ENCODE peak calls at places on chromosomes 7 and 10, in seven cellular contexts. One of them, this sample, is unnamed.

GRCh38 chr10:72509951-72510350 is 115.9 kb downstream of the MICU1 start:
- DNase-seq in lower lobe of right lung: no peak
- DNase-seq in psoas muscle: no peak
- DNase-seq in fibroblast of the aortic adventitia: no peak
- DNase-seq in HL-60: peak; percentile 51
- DNase-seq in left ventricle myocardium inferior: no peak
- DNase-seq in foreskin fibroblast: no peak
- DNase-seq in this sample: no peak

GRCh38 chr10:90204956-90205695 is 503.7 kb downstream of the KIF20B start:
- DNase-seq in lower lobe of right lung: no peak
- DNase-seq in psoas muscle: no peak
- DNase-seq in fibroblast of the aortic adventitia: peak; percentile 37
- DNase-seq in HL-60: no peak
- DNase-seq in left ventricle myocardium inferior: no peak
- DNase-seq in foreskin fibroblast: peak; percentile 70
- DNase-seq in this sample: no peak

GRCh38 chr7:83519240-83519639 is 129.7 kb downstream of the SEMA3E start:
- DNase-seq in lower lobe of right lung: no peak
- DNase-seq in psoas muscle: no peak
- DNase-seq in fibroblast of the aortic adventitia: peak; percentile 9
- DNase-seq in HL-60: no peak
- DNase-seq in left ventricle myocardium inferior: no peak
- DNase-seq in foreskin fibroblast: peak; percentile 7
- DNase-seq in this sample: no peak

GRCh38 chr7:128737867-128738390 is 1.2 kb upstream of the CALU start:
- DNase-seq in lower lobe of right lung: no peak
- DNase-seq in psoas muscle: no peak
- DNase-seq in fibroblast of the aortic adventitia: peak; percentile 59
- DNase-seq in HL-60: no peak
- DNase-seq in left ventricle myocardium inferior: no peak
- DNase-seq in foreskin fibroblast: peak; percentile 75
- DNase-seq in this sample: no peak

GRCh38 chr7:33040803-33041516 is 21.6 kb downstream of the NT5C3A start:
- DNase-seq in lower lobe of right lung: no peak
- DNase-seq in psoas muscle: no peak
- DNase-seq in fibroblast of the aortic adventitia: peak; percentile 61
- DNase-seq in HL-60: peak; percentile 15
- DNase-seq in left ventricle myocardium inferior: no peak
- DNase-seq in foreskin fibroblast: no peak
- DNase-seq in this sample: no peak

GRCh38 chr7:138752568-138753518 is 45.0 kb upstream of the TMEM213 start:
- DNase-seq in lower lobe of right lung: peak; percentile 61
- DNase-seq in psoas muscle: peak; percentile 61
- DNase-seq in fibroblast of the aortic adventitia: no peak
- DNase-seq in HL-60: peak; percentile 21
- DNase-seq in left ventricle myocardium inferior: peak; percentile 14
- DNase-seq in foreskin fibroblast: no peak
- DNase-seq in this sample: no peak

GRCh38 chr7:101901661-101902491 is 84.5 kb downstream of the CUX1 start:
- DNase-seq in lower lobe of right lung: no peak
- DNase-seq in psoas muscle: peak; percentile 67
- DNase-seq in fibroblast of the aortic adventitia: peak; percentile 66
- DNase-seq in HL-60: no peak
- DNase-seq in left ventricle myocardium inferior: no peak
- DNase-seq in foreskin fibroblast: no peak
- DNase-seq in this sample: no peak

GRCh38 chr10:20624642-20625041 is 272.5 kb downstream of the NEBL start:
- DNase-seq in lower lobe of right lung: no peak
- DNase-seq in psoas muscle: peak; percentile 51
- DNase-seq in fibroblast of the aortic adventitia: peak; percentile 45
- DNase-seq in HL-60: no peak
- DNase-seq in left ventricle myocardium inferior: peak; percentile 17
- DNase-seq in foreskin fibroblast: peak; percentile 9
- DNase-seq in this sample: no peak

GRCh38 chr7:54111850-54112249 is 430.3 kb upstream of the VSTM2A start:
- DNase-seq in lower lobe of right lung: no peak
- DNase-seq in psoas muscle: no peak
- DNase-seq in fibroblast of the aortic adventitia: no peak
- DNase-seq in HL-60: no peak
- DNase-seq in left ventricle myocardium inferior: no peak
- DNase-seq in foreskin fibroblast: no peak
- DNase-seq in this sample: no peak

GRCh38 chr10:133422821-133423771 is 1.3 kb downstream of the SPRN start:
- DNase-seq in lower lobe of right lung: peak; percentile 41
- DNase-seq in psoas muscle: no peak
- DNase-seq in fibroblast of the aortic adventitia: no peak
- DNase-seq in HL-60: no peak
- DNase-seq in left ventricle myocardium inferior: no peak
- DNase-seq in foreskin fibroblast: no peak
- DNase-seq in this sample: no peak

GRCh38 chr7:103660455-103661371 is 214.7 kb upstream of the SLC26A5 start:
- DNase-seq in lower lobe of right lung: no peak
- DNase-seq in psoas muscle: no peak
- DNase-seq in fibroblast of the aortic adventitia: no peak
- DNase-seq in HL-60: no peak
- DNase-seq in left ventricle myocardium inferior: no peak
- DNase-seq in foreskin fibroblast: peak; percentile 10
- DNase-seq in this sample: no peak

GRCh38 chr7:154427527-154427926 is 375.3 kb downstream of the DPP6 start:
- DNase-seq in lower lobe of right lung: no peak
- DNase-seq in psoas muscle: no peak
- DNase-seq in fibroblast of the aortic adventitia: no peak
- DNase-seq in HL-60: no peak
- DNase-seq in left ventricle myocardium inferior: no peak
- DNase-seq in foreskin fibroblast: no peak
- DNase-seq in this sample: no peak

GRCh38 chr7:133646493-133647154 is 393.7 kb downstream of the EXOC4 start:
- DNase-seq in lower lobe of right lung: no peak
- DNase-seq in psoas muscle: no peak
- DNase-seq in fibroblast of the aortic adventitia: no peak
- DNase-seq in HL-60: no peak
- DNase-seq in left ventricle myocardium inferior: no peak
- DNase-seq in foreskin fibroblast: no peak
- DNase-seq in this sample: no peak

GRCh38 chr10:117927334-117927733 is 119.4 kb downstream of the RAB11FIP2 start:
- DNase-seq in lower lobe of right lung: no peak
- DNase-seq in psoas muscle: no peak
- DNase-seq in fibroblast of the aortic adventitia: no peak
- DNase-seq in HL-60: no peak
- DNase-seq in left ventricle myocardium inferior: no peak
- DNase-seq in foreskin fibroblast: no peak
- DNase-seq in this sample: no peak

GRCh38 chr10:88975377-88975720 is 15.2 kb upstream of the FAS start:
- DNase-seq in lower lobe of right lung: no peak
- DNase-seq in psoas muscle: no peak
- DNase-seq in fibroblast of the aortic adventitia: no peak
- DNase-seq in HL-60: no peak
- DNase-seq in left ventricle myocardium inferior: no peak
- DNase-seq in foreskin fibroblast: no peak
- DNase-seq in this sample: no peak

GRCh38 chr7:101858437-101859385 is 41.3 kb downstream of the CUX1 start:
- DNase-seq in lower lobe of right lung: no peak
- DNase-seq in psoas muscle: no peak
- DNase-seq in fibroblast of the aortic adventitia: no peak
- DNase-seq in HL-60: no peak
- DNase-seq in left ventricle myocardium inferior: no peak
- DNase-seq in foreskin fibroblast: no peak
- DNase-seq in this sample: no peak

GRCh38 chr10:119293368-119293767 is 86.0 kb downstream of the GRK5 start:
- DNase-seq in lower lobe of right lung: no peak
- DNase-seq in psoas muscle: no peak
- DNase-seq in fibroblast of the aortic adventitia: no peak
- DNase-seq in HL-60: no peak
- DNase-seq in left ventricle myocardium inferior: no peak
- DNase-seq in foreskin fibroblast: no peak
- DNase-seq in this sample: no peak

GRCh38 chr7:138125598-138126111 is 49.4 kb downstream of the AKR1D1 start:
- DNase-seq in lower lobe of right lung: no peak
- DNase-seq in psoas muscle: no peak
- DNase-seq in fibroblast of the aortic adventitia: no peak
- DNase-seq in HL-60: no peak
- DNase-seq in left ventricle myocardium inferior: no peak
- DNase-seq in foreskin fibroblast: peak; percentile 1
- DNase-seq in this sample: no peak

GRCh38 chr7:29444267-29444666 is 119.4 kb upstream of the PRR15 start:
- DNase-seq in lower lobe of right lung: no peak
- DNase-seq in psoas muscle: no peak
- DNase-seq in fibroblast of the aortic adventitia: no peak
- DNase-seq in HL-60: no peak
- DNase-seq in left ventricle myocardium inferior: no peak
- DNase-seq in foreskin fibroblast: no peak
- DNase-seq in this sample: no peak

GRCh38 chr7:55463863-55464262 is 98.7 kb downstream of the LANCL2 start:
- DNase-seq in lower lobe of right lung: no peak
- DNase-seq in psoas muscle: no peak
- DNase-seq in fibroblast of the aortic adventitia: no peak
- DNase-seq in HL-60: no peak
- DNase-seq in left ventricle myocardium inferior: no peak
- DNase-seq in foreskin fibroblast: no peak
- DNase-seq in this sample: no peak

DNA sequence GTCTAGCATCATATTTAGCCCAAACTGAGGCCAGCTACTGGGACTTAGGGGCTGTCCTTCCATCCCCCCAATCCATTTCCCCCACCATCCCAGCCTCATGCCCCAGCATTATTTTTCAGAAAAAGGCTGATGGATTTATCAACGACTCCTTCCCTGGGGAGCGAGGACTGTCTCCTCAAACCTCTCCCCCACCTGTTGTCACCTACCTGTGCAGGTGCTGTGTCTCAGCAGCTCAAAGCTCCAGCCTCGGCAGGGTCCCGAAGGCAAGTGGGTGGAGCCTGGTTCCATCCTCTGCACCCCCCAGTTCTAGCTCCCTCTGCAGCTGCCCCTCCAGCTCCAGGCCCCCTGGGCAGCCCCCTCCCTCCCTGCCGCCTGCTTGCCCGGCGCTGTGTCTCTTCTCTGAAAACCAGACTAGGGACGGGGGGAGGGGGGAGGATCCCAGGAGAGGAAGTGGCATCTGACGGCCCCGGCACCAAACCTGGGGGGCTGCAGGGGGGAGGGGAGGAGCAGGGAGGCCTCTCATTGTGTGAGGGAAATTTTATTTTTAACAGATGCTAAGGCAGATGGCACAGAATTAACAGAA is 61.7 kb upstream of the PAX2 start:
- DNase-seq in lower lobe of right lung: no peak
- DNase-seq in psoas muscle: no peak
- DNase-seq in fibroblast of the aortic adventitia: no peak
- DNase-seq in HL-60: no peak
- DNase-seq in left ventricle myocardium inferior: no peak
- DNase-seq in foreskin fibroblast: no peak
- DNase-seq in this sample: no peak
- H3K4me3 ChIP-seq in lower lobe of right lung: no peak overlapping the region
- H3K4me3 ChIP-seq in psoas muscle: no peak overlapping the region
- H3K4me3 ChIP-seq in fibroblast of the aortic adventitia: no peak overlapping the region
- H3K4me3 ChIP-seq in HL-60: no peak overlapping the region
- H3K4me3 ChIP-seq in left ventricle myocardium inferior: no peak overlapping the region
- H3K4me3 ChIP-seq in foreskin fibroblast: no peak overlapping the region
- H3K4me3 ChIP-seq in this sample: no peak overlapping the region

DNA sequence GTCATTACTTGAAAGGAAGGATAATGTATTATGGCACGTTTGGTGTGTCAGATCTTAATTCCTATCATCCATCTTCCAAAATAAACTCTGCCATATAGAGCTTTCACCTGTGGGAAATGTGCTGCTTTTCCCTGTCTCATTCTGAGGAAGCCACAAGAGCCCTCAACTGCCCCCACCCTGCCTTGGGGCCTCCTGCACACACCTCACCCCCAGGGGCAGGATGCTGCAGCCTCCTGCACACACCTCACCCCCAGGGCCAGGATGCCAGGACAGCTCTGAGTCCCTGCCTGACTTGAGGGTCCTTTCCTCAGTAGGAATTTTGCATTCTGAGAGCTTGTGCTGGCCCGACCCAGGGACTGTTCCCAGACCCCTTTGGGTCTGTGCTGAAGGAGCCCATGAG is 67.1 kb downstream of the COL13A1 start:
- DNase-seq in lower lobe of right lung: no peak
- DNase-seq in psoas muscle: peak; percentile 15
- DNase-seq in fibroblast of the aortic adventitia: no peak
- DNase-seq in HL-60: no peak
- DNase-seq in left ventricle myocardium inferior: no peak
- DNase-seq in foreskin fibroblast: no peak
- DNase-seq in this sample: no peak
- H3K4me3 ChIP-seq in lower lobe of right lung: no peak overlapping the region
- H3K4me3 ChIP-seq in psoas muscle: no peak overlapping the region
- H3K4me3 ChIP-seq in fibroblast of the aortic adventitia: no peak overlapping the region
- H3K4me3 ChIP-seq in HL-60: no peak overlapping the region
- H3K4me3 ChIP-seq in left ventricle myocardium inferior: no peak overlapping the region
- H3K4me3 ChIP-seq in foreskin fibroblast: no peak overlapping the region
- H3K4me3 ChIP-seq in this sample: no peak overlapping the region

DNA sequence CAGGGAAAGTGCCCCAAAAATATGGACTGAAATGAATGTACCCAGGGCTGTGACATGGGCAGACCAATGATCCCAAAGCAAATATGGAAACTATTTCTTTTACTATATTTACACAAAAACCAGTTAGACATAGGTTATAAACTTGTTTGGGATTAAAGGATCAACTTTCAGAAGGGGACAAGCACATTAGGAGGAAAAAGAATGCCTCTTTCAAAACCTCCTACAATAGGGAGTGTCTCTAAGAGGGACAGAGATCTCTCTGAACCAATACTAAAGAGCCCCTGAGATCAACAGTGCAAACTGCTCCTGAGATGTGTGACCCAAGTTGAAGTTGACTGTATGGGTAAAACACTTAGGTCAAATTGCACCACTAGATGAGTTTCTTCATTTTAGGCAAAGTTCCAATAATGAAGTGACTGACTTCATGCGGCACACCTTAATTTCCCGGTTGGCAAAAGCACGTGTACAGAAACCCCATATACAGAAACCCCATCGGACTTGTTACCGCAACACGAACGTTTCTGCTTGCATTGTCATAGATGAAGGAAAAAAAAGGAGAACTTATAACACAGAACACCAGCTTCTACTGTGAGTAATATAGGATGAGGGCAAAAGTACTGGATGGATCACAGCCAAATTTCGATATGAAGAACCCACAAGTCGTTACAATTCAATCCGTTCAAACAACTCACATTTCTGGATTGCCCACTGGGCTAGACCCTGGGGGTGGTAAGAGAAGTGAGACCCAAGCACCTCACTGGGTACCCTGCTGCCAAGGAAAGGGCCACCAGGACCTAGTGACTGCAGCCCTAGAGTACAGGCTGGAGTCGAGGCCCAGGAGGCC is 4.3 kb downstream of the SVIL start:
- DNase-seq in lower lobe of right lung: no peak
- DNase-seq in psoas muscle: no peak
- DNase-seq in fibroblast of the aortic adventitia: peak; percentile 27
- DNase-seq in HL-60: peak; percentile 81
- DNase-seq in left ventricle myocardium inferior: no peak
- DNase-seq in foreskin fibroblast: no peak
- DNase-seq in this sample: no peak
- H3K4me3 ChIP-seq in lower lobe of right lung: no peak overlapping the region
- H3K4me3 ChIP-seq in psoas muscle: peak overlapping the region; percentile 77
- H3K4me3 ChIP-seq in fibroblast of the aortic adventitia: no peak overlapping the region
- H3K4me3 ChIP-seq in HL-60: no peak overlapping the region
- H3K4me3 ChIP-seq in left ventricle myocardium inferior: peak overlapping the region; percentile 64
- H3K4me3 ChIP-seq in foreskin fibroblast: no peak overlapping the region
- H3K4me3 ChIP-seq in this sample: no peak overlapping the region

DNA sequence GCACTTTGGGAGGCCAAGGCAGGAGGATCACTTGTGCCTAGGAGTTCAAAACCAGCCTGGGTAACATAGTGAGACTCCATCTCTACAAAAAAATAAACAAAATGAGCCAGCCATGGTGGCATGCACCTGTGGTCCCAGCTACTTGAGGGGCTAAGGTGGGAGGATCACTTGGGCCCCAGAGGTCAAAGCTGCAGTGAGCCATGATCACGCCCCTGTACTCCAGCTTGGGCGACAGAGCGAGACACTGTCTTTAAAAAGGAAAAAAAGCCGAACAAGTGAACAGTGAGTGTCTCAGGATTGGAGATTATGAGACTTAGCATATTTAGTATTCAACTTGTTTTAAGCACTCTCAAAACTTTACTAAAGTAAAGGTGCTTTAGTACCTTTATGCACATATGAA is 28.1 kb downstream of the BLNK start:
- DNase-seq in lower lobe of right lung: no peak
- DNase-seq in psoas muscle: no peak
- DNase-seq in fibroblast of the aortic adventitia: no peak
- DNase-seq in HL-60: no peak
- DNase-seq in left ventricle myocardium inferior: no peak
- DNase-seq in foreskin fibroblast: no peak
- DNase-seq in this sample: no peak
- H3K4me3 ChIP-seq in lower lobe of right lung: no peak overlapping the region
- H3K4me3 ChIP-seq in psoas muscle: no peak overlapping the region
- H3K4me3 ChIP-seq in fibroblast of the aortic adventitia: no peak overlapping the region
- H3K4me3 ChIP-seq in HL-60: no peak overlapping the region
- H3K4me3 ChIP-seq in left ventricle myocardium inferior: no peak overlapping the region
- H3K4me3 ChIP-seq in foreskin fibroblast: no peak overlapping the region
- H3K4me3 ChIP-seq in this sample: no peak overlapping the region